ENCODE peak calls at places on chromosomes 3 and 15, in eight cellular contexts. B is CD8-positive, alpha-beta T cell; U is breast epithelium; N is SK-N-SH; R is CD4-positive, alpha-beta T cell; S is AG10803; G is progenitor cell of endocrine pancreas; K is fibroblast of the aortic adventitia. X is an unnamed sample.

GRCh38 chr3:46293991-46294833 is 52.0 kb downstream of the CCR3 start:
- DNase-seq in B (no peak), U (no peak), N (no peak), R (no peak), S (no peak), G (no peak), K (no peak), X (no peak)

GRCh38 chr15:25497934-25498333 is 59.1 kb upstream of the UBE3A start:
- DNase-seq in B (no peak), U (no peak), N (no peak), R (no peak), S (no peak), G (no peak), K (no peak), X (no peak)

GRCh38 chr3:168531116-168531515 is 435.4 kb upstream of the GOLIM4 start:
- DNase-seq in B (no peak), U (no peak), N (no peak), R (no peak), S (no peak), G (no peak), K (no peak), X (no peak)

GRCh38 chr3:117548600-117548999 is 839.0 kb downstream of the TUSC7 start:
- DNase-seq in B (no peak), U (no peak), N (no peak), R (no peak), S (no peak), G (no peak), K (no peak), X (no peak)

GRCh38 chr15:47650564-47650963 is 66.7 kb upstream of the SEMA6D start:
- DNase-seq in B (no peak), U (no peak), N (no peak), R (no peak), S (no peak), G (no peak), K (no peak), X (no peak)

GRCh38 chr3:46006243-46006642 is 10.6 kb upstream of the FYCO1 start:
- DNase-seq in B (no peak), U (no peak), N (no peak), R (no peak), S (no peak), G (no peak), K (no peak), X (no peak)

GRCh38 chr15:78110916-78111475 is 18.6 kb downstream of the SH2D7 start:
- DNase-seq in B (no peak), U (no peak), N (no peak), R (no peak), S (no peak), G (no peak), K (no peak), X (no peak)

GRCh38 chr15:74025436-74025835 is 30.9 kb downstream of the PML start:
- DNase-seq in B (no peak), U (peak), N (no peak), R (no peak), S (peak), G (no peak), K (no peak), X (no peak)

GRCh38 chr3:63625161-63625560 is 27.3 kb upstream of the SNTN start:
- DNase-seq in B (no peak), U (no peak), N (no peak), R (no peak), S (peak), G (no peak), K (peak), X (peak)

GRCh38 chr3:37967252-37967881 is 23.2 kb upstream of the VILL start:
- DNase-seq in B (peak), U (no peak), N (peak), R (peak), S (peak), G (peak), K (peak), X (peak)

GRCh38 chr3:125107861-125108567 is 52.2 kb upstream of the HEG1 start:
- DNase-seq in B (no peak), U (no peak), N (no peak), R (no peak), S (peak), G (no peak), K (peak), X (no peak)

GRCh38 chr3:188092648-188093047 is 61.3 kb upstream of the LPP start:
- DNase-seq in B (no peak), U (no peak), N (no peak), R (no peak), S (peak), G (no peak), K (no peak), X (no peak)

GRCh38 chr3:70531838-70532489 is 219.5 kb upstream of the MDFIC2 start:
- DNase-seq in B (no peak), U (no peak), N (no peak), R (no peak), S (no peak), G (no peak), K (no peak), X (no peak)

GRCh38 chr3:72137865-72138861 is 353.2 kb upstream of the PROK2 start:
- DNase-seq in B (no peak), U (no peak), N (no peak), R (no peak), S (no peak), G (no peak), K (no peak), X (no peak)

GRCh38 chr15:71781179-71781964 is 29.0 kb upstream of the NR2E3 start:
- DNase-seq in B (no peak), U (no peak), N (no peak), R (no peak), S (peak), G (no peak), K (peak), X (no peak)

GRCh38 chr3:174159629-174160028 is 699.5 kb upstream of the NAALADL2 start:
- DNase-seq in B (no peak), U (no peak), N (no peak), R (no peak), S (no peak), G (no peak), K (no peak), X (no peak)

GRCh38 chr15:79376383-79376782 is 55.8 kb upstream of the MINAR1 start:
- DNase-seq in B (no peak), U (no peak), N (no peak), R (no peak), S (no peak), G (no peak), K (no peak), X (no peak)

GRCh38 chr15:31483924-31484368 is 157.3 kb downstream of the KLF13 start:
- DNase-seq in B (peak), U (no peak), N (no peak), R (peak), S (no peak), G (no peak), K (no peak), X (no peak)

GRCh38 chr15:38860253-38860652 is 295.6 kb upstream of the RASGRP1 start:
- DNase-seq in B (no peak), U (no peak), N (no peak), R (no peak), S (peak), G (no peak), K (no peak), X (no peak)

GRCh38 chr3:49295489-49296058 is 18.5 kb upstream of the C3orf62 start:
- DNase-seq in B (no peak), U (no peak), N (peak), R (peak), S (peak), G (no peak), K (peak), X (no peak)

GRCh38 chr15:62988701-62989100 is 53.8 kb upstream of the TPM1 start:
- DNase-seq in B (no peak), U (no peak), N (no peak), R (no peak), S (no peak), G (no peak), K (no peak), X (no peak)

GRCh38 chr15:33492434-33493052 is 181.8 kb downstream of the RYR3 start:
- DNase-seq in B (no peak), U (no peak), N (no peak), R (no peak), S (no peak), G (no peak), K (no peak), X (no peak)

GRCh38 chr3:178822722-178823121 is 248.9 kb downstream of the ZMAT3 start:
- DNase-seq in B (no peak), U (no peak), N (no peak), R (no peak), S (no peak), G (no peak), K (no peak), X (no peak)

GRCh38 chr15:94924971-94925593 is 693.7 kb downstream of the MCTP2 start:
- DNase-seq in B (no peak), U (no peak), N (no peak), R (no peak), S (no peak), G (no peak), K (no peak), X (no peak)

GRCh38 chr3:23805228-23805880 is 401 bp upstream of the UBE2E1 start:
- DNase-seq in B (no peak), U (no peak), N (no peak), R (no peak), S (no peak), G (no peak), K (no peak), X (no peak)

DNA sequence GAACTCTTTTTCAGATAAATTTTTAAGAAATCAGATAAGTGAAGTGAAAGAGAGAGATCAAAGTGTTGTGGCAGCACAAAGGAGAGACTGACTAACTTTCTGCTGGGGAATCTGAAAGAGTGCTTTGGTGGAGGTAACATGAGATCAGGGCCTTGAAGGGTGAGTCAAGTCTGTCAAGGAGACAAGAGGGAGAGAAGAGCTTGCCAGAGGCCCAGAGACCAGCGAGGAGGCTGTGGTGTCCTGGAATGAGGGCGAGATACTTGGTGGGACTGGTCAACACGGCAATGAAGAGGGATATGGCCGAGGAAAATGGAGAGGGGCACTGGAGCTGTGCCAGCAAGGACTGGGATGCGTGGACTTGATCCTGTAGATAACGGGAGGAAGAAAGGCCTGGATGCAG is 4.6 kb downstream of the TADA3 start:
- DNase-seq in B (no peak), U (no peak), N (no peak), R (no peak), S (no peak), G (no peak), K (no peak), X (no peak)
- TF ChIP-seq CTCF in B (no peak), U (no peak), N (no peak), R (no peak), S (no peak), G (no peak), K (no peak), X (no peak)

GRCh38 chr15:60646595-60646994 is 167.7 kb upstream of the ICE2 start:
- DNase-seq in B (no peak), U (no peak), N (no peak), R (no peak), S (no peak), G (no peak), K (no peak), X (no peak)

GRCh38 chr15:60639502-60639901 is 160.6 kb upstream of the ICE2 start:
- DNase-seq in B (no peak), U (no peak), N (no peak), R (no peak), S (no peak), G (no peak), K (no peak), X (no peak)

GRCh38 chr15:60647246-60647645 is 168.3 kb upstream of the ICE2 start:
- DNase-seq in B (no peak), U (no peak), N (no peak), R (no peak), S (no peak), G (no peak), K (no peak), X (no peak)

GRCh38 chr15:60644903-60645302 is 166.0 kb upstream of the ICE2 start:
- DNase-seq in B (no peak), U (no peak), N (no peak), R (no peak), S (no peak), G (no peak), K (no peak), X (no peak)

DNA sequence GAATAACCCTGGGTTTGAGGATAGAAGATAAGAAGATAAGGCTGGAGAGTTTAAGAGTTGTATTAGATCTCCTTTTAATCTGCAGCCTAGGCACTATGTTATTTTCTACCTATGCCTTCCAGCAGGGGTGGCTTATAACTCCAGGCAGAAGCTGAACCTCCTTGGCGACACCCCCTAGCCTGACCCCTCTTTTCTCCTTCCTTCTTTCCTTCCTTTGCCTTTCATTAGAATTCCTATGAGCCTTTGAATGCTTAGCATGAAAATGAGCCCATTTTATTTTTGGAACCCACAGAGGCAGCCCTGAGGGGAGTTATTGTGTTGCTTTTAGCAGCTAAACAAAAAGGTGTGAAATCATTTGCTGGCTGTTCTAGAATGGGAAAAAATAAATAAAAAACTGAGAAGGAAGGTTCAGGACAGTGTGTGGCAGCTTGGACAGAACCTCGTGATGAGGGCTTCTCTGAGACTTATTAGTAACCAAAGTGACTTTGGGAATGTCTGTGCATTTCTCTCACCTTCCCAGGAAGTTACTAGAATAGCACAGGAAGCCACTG is 164.6 kb upstream of the ICE2 start:
- DNase-seq in B (no peak), U (no peak), N (no peak), R (no peak), S (no peak), G (no peak), K (no peak), X (no peak)
- TF ChIP-seq CTCF in B (no peak), U (no peak), N (no peak), R (no peak), S (no peak), G (no peak), K (no peak), X (no peak)

GRCh38 chr3:68018275-68018674 is 363.9 kb upstream of the SUCLG2 start:
- DNase-seq in B (no peak), U (no peak), N (no peak), R (no peak), S (no peak), G (no peak), K (no peak), X (no peak)

DNA sequence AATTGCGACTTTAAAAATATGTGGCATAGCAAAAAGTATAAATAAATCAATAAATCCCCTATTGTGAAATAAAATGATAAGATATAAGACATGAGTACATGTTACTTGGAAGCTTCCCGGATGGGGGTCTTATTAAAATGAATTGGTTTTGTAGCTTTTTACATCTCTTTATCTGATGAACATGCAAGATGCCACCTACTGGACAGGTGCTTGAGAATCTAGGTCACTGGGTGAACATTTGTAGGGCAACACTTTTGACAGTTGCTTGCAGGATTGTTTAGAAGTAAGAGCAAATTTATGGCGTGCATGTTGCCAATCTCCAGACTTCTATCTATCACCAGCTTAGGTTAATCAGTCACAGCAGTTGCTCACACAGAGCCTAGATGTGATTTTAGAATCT is 362.7 kb upstream of the SUCLG2 start:
- DNase-seq in B (no peak), U (no peak), N (no peak), R (no peak), S (no peak), G (no peak), K (no peak), X (no peak)
- TF ChIP-seq CTCF in B (no peak), U (no peak), N (no peak), R (no peak), S (no peak), G (no peak), K (no peak), X (no peak)

GRCh38 chr15:87736921-87737389 is 519.6 kb downstream of the NTRK3 start:
- DNase-seq in B (no peak), U (no peak), N (no peak), R (no peak), S (peak), G (no peak), K (no peak), X (no peak)
- TF ChIP-seq CTCF in B (no peak), U (no peak), N (no peak), R (no peak), S (no peak), G (no peak), K (no peak), X (no peak)

GRCh38 chr15:89444241-89444797 is 52.1 kb downstream of the RHCG start:
- DNase-seq in B (no peak), U (no peak), N (no peak), R (no peak), S (no peak), G (no peak), K (no peak), X (no peak)

GRCh38 chr15:89441295-89441762 is 55.1 kb downstream of the RHCG start:
- DNase-seq in B (no peak), U (no peak), N (peak), R (no peak), S (no peak), G (no peak), K (no peak), X (peak)

GRCh38 chr15:89442155-89442554 is 54.2 kb downstream of the RHCG start:
- DNase-seq in B (no peak), U (no peak), N (no peak), R (no peak), S (no peak), G (no peak), K (no peak), X (no peak)

GRCh38 chr15:89444855-89445254 is 51.5 kb downstream of the RHCG start:
- DNase-seq in B (no peak), U (no peak), N (no peak), R (no peak), S (no peak), G (no peak), K (no peak), X (no peak)

DNA sequence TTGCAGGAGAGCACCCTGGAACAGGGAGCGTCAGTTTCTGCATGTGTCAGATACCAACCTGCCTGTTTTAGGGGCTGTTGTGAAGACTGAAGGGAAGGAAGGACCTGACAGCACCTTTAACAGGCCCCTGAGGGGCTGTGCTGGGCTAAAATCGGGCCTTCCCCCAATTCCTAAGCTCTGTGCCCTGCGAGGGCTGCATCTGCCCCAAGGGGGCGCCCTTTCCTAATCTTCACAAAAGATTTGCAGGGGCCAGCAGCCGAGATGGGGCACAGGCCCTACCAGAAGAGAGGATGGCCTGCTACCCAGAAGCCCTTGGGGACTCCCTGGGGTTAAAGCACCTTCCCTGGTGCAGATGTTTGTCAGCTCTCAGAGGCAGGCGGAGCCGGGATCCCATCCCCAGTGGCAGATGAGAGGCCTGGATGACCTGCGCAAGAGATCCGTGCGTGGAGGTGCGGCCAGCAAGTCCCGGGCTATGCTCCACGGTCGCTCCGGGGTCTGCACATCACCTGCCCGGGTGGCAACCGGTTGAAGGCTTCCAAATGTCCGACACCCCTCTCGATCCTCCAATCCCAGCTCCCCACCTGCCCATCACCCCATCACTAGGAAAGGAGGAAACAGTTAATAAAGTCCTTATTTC is 53.6 kb downstream of the RHCG start:
- DNase-seq in B (no peak), U (no peak), N (peak), R (no peak), S (peak), G (peak), K (peak), X (peak)
- TF ChIP-seq CTCF in B (no peak), U (peak), N (peak), R (no peak), S (peak), G (peak), K (peak), X (peak)

DNA sequence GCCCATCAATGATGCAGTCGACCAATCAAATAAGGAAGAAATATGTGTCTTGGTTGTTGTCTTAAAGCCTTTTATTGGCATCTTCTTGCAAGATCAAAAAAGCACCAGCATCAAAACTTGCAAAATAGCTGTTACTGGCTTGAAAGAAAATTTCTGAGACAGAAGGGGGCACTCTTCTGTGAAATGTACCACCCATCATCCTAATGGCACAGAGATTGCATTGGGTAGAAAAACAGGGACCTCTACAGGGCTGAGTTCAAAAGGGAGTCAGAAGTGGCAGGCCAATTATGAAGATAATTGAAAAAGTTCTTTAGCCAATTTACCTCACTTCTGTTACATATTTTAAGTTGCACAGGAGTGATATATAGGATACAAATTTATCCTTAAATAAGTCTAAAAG is 122.3 kb upstream of the GPR149 start:
- DNase-seq in B (no peak), U (no peak), N (no peak), R (no peak), S (no peak), G (no peak), K (no peak), X (no peak)
- TF ChIP-seq CTCF in B (no peak), U (no peak), N (peak), R (no peak), S (no peak), G (peak), K (no peak), X (no peak)

GRCh38 chr3:191699546-191699945 is 238.6 kb downstream of the PYDC2 start:
- DNase-seq in B (no peak), U (no peak), N (no peak), R (no peak), S (no peak), G (no peak), K (no peak), X (no peak)

GRCh38 chr3:191696356-191696755 is 235.4 kb downstream of the PYDC2 start:
- DNase-seq in B (no peak), U (no peak), N (no peak), R (no peak), S (no peak), G (no peak), K (no peak), X (no peak)

GRCh38 chr3:191707817-191708216 is 246.9 kb downstream of the PYDC2 start:
- DNase-seq in B (no peak), U (no peak), N (no peak), R (no peak), S (no peak), G (no peak), K (no peak), X (no peak)

DNA sequence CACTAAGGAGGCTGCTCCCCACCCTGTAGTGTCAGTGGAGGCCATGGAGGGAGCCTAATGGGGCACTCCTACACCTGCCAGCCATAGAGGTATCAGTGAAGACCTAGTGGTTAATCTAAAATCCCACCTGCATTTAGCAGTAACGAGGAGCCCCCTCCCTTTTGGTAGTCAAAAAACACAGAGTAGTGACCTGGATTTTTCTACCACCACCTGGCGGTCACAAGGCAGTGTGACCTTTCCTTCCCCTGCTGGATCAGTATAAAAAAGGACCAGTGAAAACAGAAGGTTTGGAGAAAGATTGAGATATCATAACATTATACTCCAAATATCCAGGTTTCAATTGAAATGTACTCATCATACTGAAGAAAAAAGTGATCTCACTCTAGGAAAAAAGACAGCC is 241.2 kb downstream of the PYDC2 start:
- DNase-seq in B (no peak), U (no peak), N (peak), R (no peak), S (no peak), G (no peak), K (no peak), X (no peak)
- TF ChIP-seq CTCF in B (no peak), U (no peak), N (peak), R (no peak), S (no peak), G (no peak), K (no peak), X (no peak)

X was measured in Calu3.